ENCODE peak calls at places on chromosomes 2 and 18, in six cellular contexts. D is A172; Q is central memory CD4-positive, alpha-beta T cell; U is stimulated activated CD8-positive, alpha-beta memory T cell treated with anti-CD3 and anti-CD28 coated beads, Interleukin-2, amount 100 ng/mL, for 48 hours; E is AG10803; R is transverse colon. W is an unnamed sample.

GRCh38 chr2:237797253-237797652 is 1.3 kb upstream of the RBM44 start:
- DNase-seq in U (no peak), R (no peak), D (no peak), E (no peak), Q (no peak), W (no peak)

GRCh38 chr18:79949571-79950439 is 1.6 kb downstream of the SLC66A2 start:
- DNase-seq in D (no peak), E (no peak), U (no peak), R (peak; percentile 43), Q (no peak), W (no peak)

GRCh38 chr2:12675352-12675795 is 41.4 kb upstream of the TRIB2 start:
- DNase-seq in E (no peak), R (no peak), Q (no peak), D (peak; percentile 42), U (no peak), W (no peak)

GRCh38 chr2:6072757-6073156 is 380.6 kb downstream of the SOX11 start:
- DNase-seq in Q (no peak), E (no peak), R (no peak), U (no peak), D (no peak), W (no peak)

GRCh38 chr2:57890462-57890861 is 156.1 kb upstream of the VRK2 start:
- DNase-seq in D (no peak), Q (no peak), U (no peak), R (no peak), E (peak; percentile 52), W (no peak)

GRCh38 chr2:241796610-241797138 is 12.3 kb upstream of the NEU4 start:
- DNase-seq in Q (no peak), R (peak; percentile 67), U (no peak), D (no peak), E (no peak), W (no peak)

GRCh38 chr2:119772128-119772527 is 12.4 kb downstream of the PTPN4 start:
- DNase-seq in Q (no peak), E (no peak), R (no peak), U (no peak), D (no peak), W (no peak)

GRCh38 chr2:63850650-63851049 is 9.0 kb downstream of the UGP2 start:
- DNase-seq in D (no peak), E (no peak), U (no peak), Q (no peak), R (no peak), W (no peak)

GRCh38 chr2:173359231-173359630 is 4.6 kb downstream of the CDCA7 start:
- DNase-seq in Q (no peak), U (no peak), D (peak; percentile 89), R (no peak), E (peak; percentile 12), W (no peak)

GRCh38 chr2:289362-290089 is 1.6 kb upstream of the ALKAL2 start:
- DNase-seq in D (no peak), R (peak; percentile 32), Q (no peak), U (no peak), E (peak; percentile 2), W (peak; percentile 47)

GRCh38 chr18:49754866-49755265 is 58.5 kb downstream of the ACAA2 start:
- DNase-seq in D (no peak), E (no peak), Q (no peak), R (no peak), U (no peak), W (no peak)

GRCh38 chr2:64251497-64252277 is 107.5 kb upstream of the PELI1 start:
- DNase-seq in E (no peak), U (no peak), D (no peak), Q (no peak), R (no peak), W (no peak)

GRCh38 chr18:68507781-68508180 is 207.1 kb downstream of the TMX3 start:
- DNase-seq in Q (no peak), R (no peak), U (no peak), D (no peak), E (no peak), W (no peak)

GRCh38 chr2:99032786-99033185 is 96.8 kb upstream of the CRACDL start:
- DNase-seq in E (no peak), R (no peak), Q (no peak), U (no peak), D (no peak), W (no peak)

GRCh38 chr2:132441051-132441450 is 24.4 kb downstream of the GPR39 start:
- DNase-seq in R (no peak), U (no peak), E (no peak), Q (no peak), D (no peak), W (no peak)

GRCh38 chr2:230777681-230778080 is 65.0 kb downstream of the CAB39 start:
- DNase-seq in D (peak; percentile 66), E (no peak), Q (no peak), U (no peak), R (no peak), W (no peak)

GRCh38 chr2:10775831-10776230 is 36.8 kb downstream of the PDIA6 start:
- DNase-seq in E (no peak), R (no peak), U (no peak), D (no peak), Q (no peak), W (no peak)

GRCh38 chr2:38021589-38021988 is 54.4 kb downstream of the CYP1B1 start:
- DNase-seq in Q (no peak), D (no peak), U (no peak), E (no peak), R (no peak), W (no peak)

GRCh38 chr18:69491576-69491975 is 90.9 kb downstream of the DOK6 start:
- DNase-seq in D (no peak), E (no peak), U (no peak), Q (no peak), R (no peak), W (no peak)

GRCh38 chr2:5123597-5124196 is 568.5 kb upstream of the SOX11 start:
- DNase-seq in R (no peak), U (no peak), D (no peak), E (no peak), Q (no peak), W (no peak)

GRCh38 chr18:2792395-2792794 is 54.4 kb upstream of the EMILIN2 start:
- DNase-seq in R (no peak), Q (no peak), D (no peak), U (no peak), E (no peak), W (no peak)

GRCh38 chr18:23675896-23676295 is 13.2 kb upstream of the ANKRD29 start:
- DNase-seq in E (no peak), U (no peak), R (no peak), Q (no peak), D (no peak), W (no peak)

GRCh38 chr18:73099759-73100158 is 232.0 kb upstream of the NETO1 start:
- DNase-seq in D (no peak), R (no peak), Q (no peak), E (no peak), U (no peak), W (no peak)

GRCh38 chr2:240992572-240993291 is 5.7 kb upstream of the SNED1 start:
- DNase-seq in U (no peak), Q (no peak), E (no peak), D (no peak), R (no peak), W (peak; percentile 30)

GRCh38 chr2:48902521-48902920 is 147.0 kb upstream of the LHCGR start:
- DNase-seq in R (no peak), U (no peak), E (no peak), D (no peak), Q (no peak), W (no peak)

GRCh38 chr2:45636013-45636412 is 15.5 kb upstream of the PRKCE start:
- DNase-seq in Q (no peak), E (no peak), D (no peak), R (no peak), U (no peak), W (no peak)

GRCh38 chr2:157777425-157777824 is 98.7 kb downstream of the ACVR1 start:
- DNase-seq in Q (peak; percentile 12), R (peak; percentile 41), D (peak; percentile 43), U (no peak), E (peak; percentile 57), W (no peak)

GRCh38 chr18:59228361-59228760 is 8.4 kb downstream of the GRP start:
- DNase-seq in D (no peak), U (no peak), R (no peak), Q (no peak), E (peak; percentile 82), W (no peak)

GRCh38 chr18:10336749-10337148 is 117.7 kb upstream of the APCDD1 start:
- DNase-seq in Q (no peak), E (no peak), R (no peak), D (no peak), U (no peak), W (no peak)

GRCh38 chr2:238294393-238295143 is 6.2 kb upstream of the PER2 start:
- DNase-seq in U (no peak), D (no peak), Q (no peak), E (no peak), R (peak; percentile 73), W (no peak)

GRCh38 chr18:35038029-35038428 is 3.2 kb upstream of the MAPRE2 start:
- DNase-seq in U (no peak), D (no peak), Q (no peak), R (no peak), E (no peak), W (no peak)

GRCh38 chr2:177264209-177264538 is 353 bp downstream of the NFE2L2 start:
- DNase-seq in U (peak; percentile 30), R (peak; percentile 43), E (peak; percentile 48), Q (no peak), D (no peak), W (no peak)

GRCh38 chr18:21270453-21270852 is 28.4 kb downstream of the GREB1L start:
- DNase-seq in E (no peak), D (peak; percentile 55), U (no peak), Q (no peak), R (no peak), W (no peak)